ENCODE peak calls at places on chromosomes 4 and X, in nine cellular contexts. S, D, V, W, F, B, C, E and P are unnamed samples.

GRCh38 chr4:184805462-184806245 is 20.1 kb downstream of the ACSL1 start:
- DNase-seq in E (no peak), B (no peak), S (peak; percentile 88), V (no peak), F (peak; percentile 75), C (no peak), D (no peak), W (no peak), P (no peak)

GRCh38 chr4:12791536-12791935 is 692.6 kb downstream of the RAB28 start:
- DNase-seq in V (no peak), W (no peak), B (no peak), F (no peak), C (no peak), S (no peak), E (peak; percentile 39), D (no peak), P (no peak)

GRCh38 chrX:131821945-131822622 is 201.0 kb upstream of the STK26 start:
- DNase-seq in D (no peak), E (no peak), V (peak; percentile 87), C (peak; percentile 66), W (no peak), S (peak; percentile 87), B (no peak), F (peak; percentile 77), P (no peak)

GRCh38 chrX:73944582-73944947 is 359.4 kb upstream of the ZCCHC13 start:
- DNase-seq in S (no peak), V (no peak), F (no peak), B (no peak), C (peak; percentile 16), D (peak; percentile 38), W (peak; percentile 40), E (no peak), P (no peak)

GRCh38 chr4:114980932-114981693 is 132.3 kb downstream of the NDST4 start:
- DNase-seq in V (no peak), B (no peak), W (peak; percentile 88), D (no peak), S (no peak), E (no peak), F (no peak), C (peak; percentile 10), P (no peak)

GRCh38 chr4:70992354-70992753 is 1.1 kb upstream of the DCK start:
- DNase-seq in E (peak; percentile 20), C (no peak), W (no peak), S (peak; percentile 48), V (no peak), D (no peak), B (no peak), F (no peak), P (no peak)

GRCh38 chr4:3870567-3870962 is 104.4 kb downstream of the ADRA2C start:
- DNase-seq in D (no peak), W (no peak), S (no peak), V (no peak), B (no peak), F (peak; percentile 17), E (no peak), C (no peak), P (no peak)

GRCh38 chr4:21819086-21819485 is 129.5 kb downstream of the KCNIP4 start:
- DNase-seq in C (peak; percentile 18), S (no peak), B (no peak), D (peak; percentile 55), V (no peak), E (no peak), F (peak; percentile 41), W (peak; percentile 9), P (no peak)

GRCh38 chr4:120763650-120764049 is 158.9 kb downstream of the PRDM5 start:
- DNase-seq in C (no peak), S (no peak), V (no peak), D (no peak), E (no peak), B (no peak), F (no peak), W (no peak), P (no peak)

GRCh38 chrX:103918584-103919335 is 43.7 kb upstream of the TMSB15B start:
- DNase-seq in D (peak; percentile 76), C (peak; percentile 77), B (peak; percentile 41), S (peak; percentile 68), W (peak; percentile 74), E (peak; percentile 39), V (peak; percentile 56), F (peak; percentile 69), P (no peak)

GRCh38 chr4:1176398-1177273 is 4.3 kb upstream of the SPON2 start:
- DNase-seq in F (no peak), C (no peak), V (no peak), E (no peak), B (no peak), D (no peak), S (no peak), W (no peak), P (no peak)

GRCh38 chr4:80036949-80037348 is 36.1 kb downstream of the ANTXR2 start:
- DNase-seq in C (peak; percentile 79), E (no peak), B (no peak), W (peak; percentile 64), F (no peak), D (peak; percentile 64), V (no peak), S (no peak), P (no peak)

GRCh38 chrX:43165343-43165920 is 387.5 kb upstream of the PPP1R2C start:
- DNase-seq in F (no peak), E (no peak), B (no peak), D (no peak), C (no peak), S (no peak), W (no peak), V (no peak), P (no peak)

GRCh38 chr4:139526928-139527327 is 29.1 kb downstream of the SETD7 start:
- DNase-seq in W (no peak), B (no peak), V (no peak), D (no peak), C (no peak), F (no peak), S (no peak), E (no peak), P (no peak)
- H3K27ac ChIP-seq in W (no peak overlapping the region), B (no peak overlapping the region), V (no peak overlapping the region), D (no peak overlapping the region), C (no peak overlapping the region), F (peak overlapping the region; percentile 29), S (no peak overlapping the region), E (no peak overlapping the region), P (no peak overlapping the region)

GRCh38 chrX:46260502-46260901 is 284.7 kb downstream of the ZNF674 start:
- DNase-seq in V (no peak), F (no peak), S (no peak), D (no peak), W (no peak), E (no peak), B (no peak), C (peak; percentile 57), P (peak; percentile 89)
- H3K27ac ChIP-seq in V (no peak overlapping the region), F (no peak overlapping the region), S (no peak overlapping the region), D (no peak overlapping the region), W (no peak overlapping the region), E (no peak overlapping the region), B (no peak overlapping the region), C (no peak overlapping the region), P (peak overlapping the region; percentile 90)

DNA sequence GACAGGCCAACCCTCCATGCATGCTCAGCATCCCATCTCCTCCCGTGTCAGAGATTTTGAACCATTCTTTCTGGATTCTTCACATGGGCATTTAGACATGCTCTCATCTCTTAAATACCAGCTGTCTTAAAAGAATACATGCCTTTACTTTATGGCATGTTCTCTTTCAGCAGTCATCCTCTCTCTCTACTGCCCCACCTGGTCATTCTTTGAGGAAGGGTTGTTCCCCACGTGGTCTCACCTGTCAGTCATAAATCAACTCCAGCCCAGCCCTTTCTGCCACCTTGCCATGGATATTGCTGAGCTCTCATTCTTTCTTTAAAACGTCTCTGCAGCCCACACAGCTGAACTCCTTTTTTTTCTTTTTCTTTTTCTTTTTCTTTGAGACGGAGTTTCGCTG is 111.3 kb downstream of the ARHGAP10 start:
- DNase-seq in S (peak; percentile 45), E (peak; percentile 33), W (no peak), B (no peak), D (no peak), V (peak; percentile 38), F (no peak), C (no peak), P (no peak)
- H3K27ac ChIP-seq in S (no peak overlapping the region), E (no peak overlapping the region), W (peak overlapping the region; percentile 58), B (no peak overlapping the region), D (no peak overlapping the region), V (no peak overlapping the region), F (no peak overlapping the region), C (no peak overlapping the region), P (no peak overlapping the region)

DNA sequence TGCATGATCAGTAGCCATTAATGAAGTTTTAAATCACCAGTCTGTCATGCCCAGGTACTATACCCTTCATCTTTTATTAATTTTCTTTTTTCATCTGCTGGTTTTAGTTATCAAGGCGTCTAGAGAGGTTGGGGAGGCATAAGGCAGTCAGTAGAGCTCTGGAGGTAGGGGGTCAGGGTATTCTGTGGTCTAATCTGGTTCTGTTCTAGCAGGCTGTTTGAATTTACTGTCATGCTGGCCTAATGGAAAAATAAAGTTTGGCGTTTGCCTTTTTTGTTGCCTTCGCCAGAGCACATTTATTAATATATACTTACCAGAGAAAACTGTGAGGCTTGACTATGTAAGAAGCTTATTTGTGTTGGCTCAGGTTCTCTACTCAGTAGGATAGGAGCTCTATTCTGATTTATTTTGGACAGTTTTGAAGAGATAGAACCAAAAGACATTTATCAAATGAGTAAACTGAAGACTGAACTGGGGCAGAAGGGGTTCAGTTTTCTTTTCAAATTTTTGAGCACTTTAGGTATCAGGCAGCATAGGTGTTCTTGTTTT is 46.9 kb downstream of the TMEM131L start:
- DNase-seq in F (no peak), W (peak; percentile 31), B (no peak), S (no peak), V (no peak), C (peak; percentile 78), E (no peak), D (no peak), P (no peak)
- H3K27ac ChIP-seq in F (no peak overlapping the region), W (peak overlapping the region; percentile 85), B (no peak overlapping the region), S (no peak overlapping the region), V (no peak overlapping the region), C (peak overlapping the region; percentile 61), E (peak overlapping the region; percentile 93), D (peak overlapping the region; percentile 82), P (no peak overlapping the region)

GRCh38 chrX:16870095-16870860 is at the start of gene RBBP7:
- DNase-seq in C (peak; percentile 88), D (peak; percentile 89), S (peak; percentile 94), E (peak; percentile 94), W (peak; percentile 91), V (peak; percentile 86), F (peak; percentile 96), B (peak; percentile 87), P (peak; percentile 41)
- H3K27ac ChIP-seq in C (peak within 1 kb of the TSS; percentile 94), D (peak within 1 kb of the TSS; percentile 81), S (peak within 1 kb of the TSS; percentile 76), E (peak within 1 kb of the TSS; percentile 98), W (peak within 1 kb of the TSS; percentile 98), V (peak within 1 kb of the TSS; percentile 96), F (peak within 1 kb of the TSS; percentile 95), B (peak within 1 kb of the TSS; percentile 90), P (peak within 1 kb of the TSS; percentile 72)